ENCODE peak calls at places on chromosomes 12 and 14, in nine cellular contexts. N, Y, G, M, A, Q, I, T and O are unnamed samples. For H3K36me3, the result is how much of the 10 kb centered on the place peaks cover.

GRCh38 chr12:111297703-111298426 is 71.0 kb downstream of the PHETA1 start:
- DNase-seq in N (no peak), Y (no peak), G (no peak), M (no peak), A (no peak), Q (peak), I (peak), T (no peak), O (peak)

GRCh38 chr12:80648866-80649265 is 58.6 kb upstream of the MYF6 start:
- DNase-seq in N (no peak), Y (no peak), G (no peak), M (no peak), A (no peak), Q (no peak), I (no peak), T (peak), O (no peak)

GRCh38 chr12:68871899-68872298 is 61.1 kb downstream of the CPM start:
- DNase-seq in N (no peak), Y (no peak), G (no peak), M (no peak), A (no peak), Q (peak), I (no peak), T (peak), O (peak)

GRCh38 chr12:57236925-57237652 is 7.6 kb downstream of the SHMT2 start:
- DNase-seq in N (peak), Y (peak), G (no peak), M (no peak), A (peak), Q (no peak), I (no peak), T (no peak), O (peak)

GRCh38 chr14:95226801-95227200 is 69.5 kb upstream of the DICER1 start:
- DNase-seq in N (no peak), Y (no peak), G (no peak), M (no peak), A (no peak), Q (no peak), I (no peak), T (no peak), O (no peak)

GRCh38 chr14:99734406-99735051 is 50.4 kb downstream of the CYP46A1 start:
- DNase-seq in N (no peak), Y (no peak), G (no peak), M (no peak), A (peak), Q (no peak), I (no peak), T (no peak), O (no peak)

GRCh38 chr12:45587877-45588530 is 141.5 kb upstream of the ARID2 start:
- DNase-seq in N (no peak), Y (no peak), G (no peak), M (no peak), A (no peak), Q (no peak), I (no peak), T (no peak), O (no peak)

GRCh38 chr12:80441921-80442320 is 2.1 kb upstream of the PTPRQ start:
- DNase-seq in N (no peak), Y (no peak), G (no peak), M (no peak), A (no peak), Q (no peak), I (no peak), T (peak), O (no peak)

GRCh38 chr12:67714648-67715047 is 66.1 kb downstream of the DYRK2 start:
- DNase-seq in N (no peak), Y (no peak), G (no peak), M (no peak), A (no peak), Q (no peak), I (no peak), T (no peak), O (no peak)

GRCh38 chr12:68086019-68086603 is 73.4 kb downstream of the IFNG start:
- DNase-seq in N (no peak), Y (no peak), G (no peak), M (no peak), A (no peak), Q (no peak), I (no peak), T (no peak), O (no peak)

GRCh38 chr14:38122241-38122640 is 85.5 kb upstream of the SSTR1 start:
- DNase-seq in N (no peak), Y (no peak), G (no peak), M (no peak), A (no peak), Q (no peak), I (no peak), T (no peak), O (no peak)

GRCh38 chr12:95790025-95790911 is at the start of gene NTN4:
- DNase-seq in N (no peak), Y (peak), G (no peak), M (peak), A (peak), Q (peak), I (peak), T (peak), O (peak)

GRCh38 chr12:127162902-127163301 is 1104.1 kb upstream of the TMEM132C start:
- DNase-seq in N (peak), Y (no peak), G (no peak), M (no peak), A (no peak), Q (no peak), I (no peak), T (no peak), O (no peak)

GRCh38 chr12:52057958-52058576 is 6.8 kb downstream of the NR4A1 start:
- DNase-seq in N (no peak), Y (no peak), G (no peak), M (no peak), A (no peak), Q (no peak), I (no peak), T (no peak), O (no peak)
- H3K36me3 ChIP-seq in N (under half), Y (under half), G (under half), M (under half), A (under half), Q (under half), I (under half), T (under half), O (under half)

DNA sequence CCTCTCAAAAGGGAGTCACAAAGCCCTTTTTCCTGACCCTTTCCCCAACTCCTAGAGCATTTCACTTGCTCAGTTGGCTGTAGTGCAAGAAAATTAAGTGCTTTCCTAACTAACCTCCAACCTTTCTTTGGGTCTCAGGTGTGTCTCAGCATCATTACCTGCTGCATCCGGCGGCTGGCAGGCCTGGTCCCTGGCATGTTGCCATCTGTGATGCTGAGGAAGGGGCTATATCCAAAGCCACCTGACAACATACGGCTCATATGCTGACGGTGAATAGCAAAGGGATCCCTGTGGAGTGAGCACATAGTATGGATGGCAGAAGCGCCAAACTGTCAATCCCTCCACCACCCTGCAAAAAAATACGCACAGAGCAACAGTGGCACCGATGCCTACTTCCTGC is 1.2 kb downstream of the MLF2 start:
- DNase-seq in N (no peak), Y (no peak), G (no peak), M (no peak), A (no peak), Q (no peak), I (no peak), T (no peak), O (no peak)
- H3K36me3 ChIP-seq in N (under half), Y (under half), G (half or more), M (under half), A (under half), Q (under half), I (under half), T (under half), O (under half)

GRCh38 chr12:49031573-49032161 is 13.1 kb upstream of the PRKAG1 start:
- DNase-seq in N (no peak), Y (no peak), G (no peak), M (no peak), A (peak), Q (no peak), I (no peak), T (no peak), O (no peak)

GRCh38 chr12:49032276-49032675 is 13.7 kb upstream of the PRKAG1 start:
- DNase-seq in N (no peak), Y (no peak), G (no peak), M (no peak), A (peak), Q (no peak), I (no peak), T (no peak), O (no peak)

GRCh38 chr12:49034287-49034622 is 15.7 kb upstream of the PRKAG1 start:
- DNase-seq in N (no peak), Y (no peak), G (no peak), M (no peak), A (peak), Q (no peak), I (no peak), T (no peak), O (no peak)

GRCh38 chr12:49033611-49034286 is 15.2 kb upstream of the PRKAG1 start:
- DNase-seq in N (no peak), Y (no peak), G (no peak), M (no peak), A (peak), Q (no peak), I (no peak), T (no peak), O (no peak)

DNA sequence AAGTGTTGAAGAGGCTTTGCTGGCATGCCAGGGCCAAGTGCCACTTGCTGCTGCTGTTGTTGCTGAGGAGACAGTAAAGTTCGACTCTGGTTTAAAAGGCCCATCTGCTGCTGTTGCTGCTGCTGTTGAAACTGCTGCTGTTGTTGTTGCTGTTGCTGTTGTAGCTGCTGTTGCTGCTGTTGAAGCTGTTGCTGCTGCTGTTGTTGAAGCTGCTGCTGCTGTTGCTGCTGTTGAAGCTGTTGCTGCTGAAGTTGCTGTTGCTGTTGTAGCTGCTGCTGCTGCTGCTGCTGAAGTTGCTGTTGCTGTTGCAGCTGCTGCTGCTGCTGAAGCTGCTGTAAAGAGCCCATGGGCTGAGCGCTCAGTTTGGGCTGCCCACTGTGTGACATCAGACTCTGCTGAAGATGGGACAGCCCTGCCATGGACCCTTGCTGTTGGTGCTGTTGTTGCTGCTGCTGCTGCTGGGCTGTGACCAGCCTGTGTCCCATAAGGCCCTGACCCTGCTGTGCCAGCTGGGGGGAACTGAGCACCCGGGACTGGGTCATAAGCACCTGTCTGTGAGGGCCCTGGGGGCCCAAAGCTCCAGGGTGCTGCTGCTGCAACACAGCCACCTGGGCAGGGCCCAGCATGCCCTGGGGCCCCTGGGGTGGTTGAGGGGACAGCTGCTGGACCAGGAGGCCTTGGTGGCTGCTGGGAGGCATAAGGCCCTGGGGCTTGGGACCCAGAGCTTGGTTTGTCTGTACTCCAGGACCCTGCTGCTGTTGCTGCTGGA is 14.3 kb upstream of the PRKAG1 start:
- DNase-seq in N (no peak), Y (no peak), G (no peak), M (no peak), A (peak), Q (no peak), I (no peak), T (no peak), O (no peak)
- H3K36me3 ChIP-seq in N (half or more), Y (under half), G (half or more), M (half or more), A (under half), Q (under half), I (half or more), T (under half), O (half or more)

GRCh38 chr12:4530982-4531586 is 7.6 kb upstream of the RAD51AP1 start:
- DNase-seq in N (peak), Y (peak), G (no peak), M (no peak), A (no peak), Q (no peak), I (no peak), T (no peak), O (no peak)

DNA sequence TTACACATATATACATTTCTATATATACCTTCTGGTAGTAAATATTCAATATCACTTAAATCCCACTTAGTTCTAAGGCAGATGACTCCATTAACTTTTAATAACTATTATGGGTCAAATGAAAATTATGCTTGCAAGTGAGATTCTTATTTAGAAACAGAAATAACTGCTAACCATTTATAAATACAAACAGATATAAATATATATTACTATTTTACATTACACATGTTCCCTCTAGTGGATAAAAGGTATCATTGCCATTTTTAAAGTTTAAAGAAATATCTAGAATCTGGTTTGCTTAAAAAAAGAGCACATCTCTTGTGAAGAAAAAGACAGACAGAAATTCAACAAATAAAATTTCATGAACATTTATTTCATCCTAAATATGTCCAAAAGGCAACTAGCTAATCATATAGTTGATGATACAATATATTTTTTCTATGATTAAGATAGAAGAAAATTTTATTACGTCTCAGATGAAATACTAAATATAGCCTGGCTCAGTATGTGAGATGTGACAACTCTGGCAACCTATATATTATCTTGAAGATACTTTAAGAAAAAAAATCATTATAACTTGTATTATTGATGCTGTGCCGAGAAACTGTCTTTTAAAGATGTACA is 11.7 kb upstream of the RAD51AP1 start:
- DNase-seq in N (peak), Y (peak), G (no peak), M (peak), A (no peak), Q (no peak), I (peak), T (peak), O (no peak)
- H3K36me3 ChIP-seq in N (under half), Y (under half), G (under half), M (under half), A (under half), Q (under half), I (half or more), T (under half), O (under half)

GRCh38 chr12:110117948-110118685 is 6.0 kb upstream of the IFT81 start:
- DNase-seq in N (no peak), Y (no peak), G (no peak), M (no peak), A (no peak), Q (no peak), I (no peak), T (peak), O (no peak)

GRCh38 chr12:110124184-110124995 is at the start of gene IFT81:
- DNase-seq in N (peak), Y (peak), G (peak), M (peak), A (peak), Q (peak), I (peak), T (peak), O (peak)

GRCh38 chr12:110122929-110123328 is 1.2 kb upstream of the IFT81 start:
- DNase-seq in N (no peak), Y (no peak), G (no peak), M (no peak), A (no peak), Q (no peak), I (no peak), T (no peak), O (no peak)

GRCh38 chr12:110123861-110124183 is 335 bp upstream of the IFT81 start:
- DNase-seq in N (no peak), Y (no peak), G (no peak), M (no peak), A (no peak), Q (no peak), I (no peak), T (no peak), O (no peak)

DNA sequence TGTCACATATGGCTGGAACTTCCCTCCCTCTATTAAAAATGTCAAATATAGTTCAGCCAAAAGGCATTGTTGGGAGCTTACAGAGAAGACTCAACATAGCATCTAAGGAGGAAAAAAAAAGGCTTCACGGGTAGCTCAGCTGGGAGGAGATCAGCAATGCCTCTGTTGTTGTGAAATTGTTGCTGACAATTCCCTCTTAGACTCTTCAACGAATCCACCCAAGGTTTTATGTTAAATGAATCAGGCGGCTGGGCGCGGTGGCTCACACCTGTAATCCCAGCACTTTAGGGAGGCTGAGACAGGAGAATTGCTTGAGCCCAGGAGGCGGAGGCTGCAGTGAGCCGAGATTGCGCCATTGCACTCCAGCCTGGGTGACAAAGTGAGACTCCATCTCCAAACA is 3.3 kb upstream of the IFT81 start:
- DNase-seq in N (no peak), Y (no peak), G (no peak), M (no peak), A (no peak), Q (no peak), I (no peak), T (no peak), O (no peak)
- H3K36me3 ChIP-seq in N (under half), Y (under half), G (under half), M (under half), A (under half), Q (under half), I (under half), T (under half), O (under half)

DNA sequence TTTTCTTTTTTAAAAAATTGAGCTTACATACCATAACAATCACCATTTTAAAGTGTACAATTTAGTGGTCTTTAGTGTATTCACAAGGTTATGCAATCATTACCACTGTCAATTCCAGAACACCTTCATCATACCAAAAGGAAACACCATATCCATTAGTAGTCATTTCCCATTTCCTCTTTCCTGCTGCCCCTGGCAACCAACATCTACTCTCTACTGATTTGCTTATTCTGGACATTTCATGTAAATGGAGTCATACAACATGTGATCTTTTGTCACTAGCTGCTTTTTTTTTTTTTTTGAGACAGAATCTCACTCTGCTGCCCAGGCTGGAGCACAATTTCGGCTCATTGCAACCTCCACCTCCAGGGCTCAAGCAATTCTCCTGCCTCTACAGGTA is 66.8 kb upstream of the CFL2 start:
- DNase-seq in N (no peak), Y (no peak), G (no peak), M (no peak), A (peak), Q (no peak), I (no peak), T (peak), O (no peak)
- H3K36me3 ChIP-seq in N (half or more), Y (under half), G (under half), M (under half), A (under half), Q (under half), I (half or more), T (under half), O (under half)

GRCh38 chr14:23077962-23078361 is 17.0 kb downstream of the ACIN1 start:
- DNase-seq in N (no peak), Y (no peak), G (no peak), M (no peak), A (no peak), Q (no peak), I (no peak), T (no peak), O (no peak)

GRCh38 chr14:23076785-23077408 is 18.0 kb downstream of the ACIN1 start:
- DNase-seq in N (peak), Y (peak), G (no peak), M (peak), A (no peak), Q (peak), I (peak), T (peak), O (peak)

GRCh38 chr14:23080474-23080873 is 14.5 kb downstream of the ACIN1 start:
- DNase-seq in N (no peak), Y (no peak), G (no peak), M (no peak), A (no peak), Q (no peak), I (no peak), T (no peak), O (no peak)

GRCh38 chr14:23079716-23080115 is 15.2 kb downstream of the ACIN1 start:
- DNase-seq in N (no peak), Y (no peak), G (no peak), M (no peak), A (no peak), Q (no peak), I (no peak), T (no peak), O (no peak)

GRCh38 chr14:23078692-23079116 is 16.2 kb downstream of the ACIN1 start:
- DNase-seq in N (no peak), Y (no peak), G (no peak), M (no peak), A (peak), Q (no peak), I (no peak), T (peak), O (no peak)
- H3K36me3 ChIP-seq in N (half or more), Y (half or more), G (half or more), M (half or more), A (under half), Q (under half), I (half or more), T (under half), O (under half)

DNA sequence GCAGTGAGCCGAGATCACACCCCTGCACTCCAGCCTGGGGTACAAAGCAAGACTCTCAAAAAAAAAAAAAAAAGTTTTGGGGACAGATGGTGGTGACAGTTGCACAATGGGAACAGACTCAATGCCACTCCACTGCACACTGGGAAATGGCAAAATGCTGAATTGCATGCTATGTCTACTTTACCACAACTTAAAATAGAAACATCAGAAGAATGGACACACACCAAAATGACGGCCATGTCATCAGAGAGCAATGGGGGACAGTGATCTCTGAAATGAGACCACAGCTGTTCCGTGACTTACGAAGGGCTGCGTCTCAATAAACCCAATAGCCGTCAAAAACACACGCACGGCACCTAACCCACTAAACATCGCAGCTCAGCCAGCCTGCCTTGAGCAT is 13.7 kb downstream of the DDX54 start:
- DNase-seq in N (no peak), Y (no peak), G (no peak), M (no peak), A (no peak), Q (no peak), I (no peak), T (no peak), O (no peak)
- H3K36me3 ChIP-seq in N (half or more), Y (half or more), G (half or more), M (under half), A (under half), Q (under half), I (under half), T (under half), O (under half)

GRCh38 chr12:47802312-47802711 is 17.4 kb downstream of the HDAC7 start:
- DNase-seq in N (no peak), Y (no peak), G (no peak), M (no peak), A (no peak), Q (peak), I (peak), T (no peak), O (peak)

GRCh38 chr12:47801170-47801903 is 18.4 kb downstream of the HDAC7 start:
- DNase-seq in N (no peak), Y (no peak), G (no peak), M (no peak), A (peak), Q (peak), I (no peak), T (peak), O (no peak)

GRCh38 chr12:47800582-47800981 is 19.1 kb downstream of the HDAC7 start:
- DNase-seq in N (no peak), Y (no peak), G (no peak), M (no peak), A (no peak), Q (no peak), I (no peak), T (no peak), O (no peak)

GRCh38 chr12:47803196-47803875 is 16.4 kb downstream of the HDAC7 start:
- DNase-seq in N (no peak), Y (no peak), G (no peak), M (no peak), A (no peak), Q (no peak), I (no peak), T (no peak), O (no peak)

GRCh38 chr12:47801904-47802246 is 17.8 kb downstream of the HDAC7 start:
- DNase-seq in N (no peak), Y (no peak), G (no peak), M (no peak), A (no peak), Q (no peak), I (no peak), T (peak), O (no peak)
- H3K36me3 ChIP-seq in N (under half), Y (under half), G (under half), M (under half), A (under half), Q (under half), I (under half), T (under half), O (under half)